ENCODE peak calls at places on chromosomes 2 and 18, in six cellular contexts. X is heart left ventricle, U is OCI-LY7, W is mesothelial cell of epicardium, L is thoracic aorta, C is endothelial cell. B is an unnamed sample.

GRCh38 chr2:144583362-144583692 is 63.4 kb upstream of the ZEB2 start:
- DNase-seq in X (no peak), W (no peak), U (no peak), C (no peak), L (no peak), B (no peak)

GRCh38 chr2:157497603-157498314 is 53.9 kb upstream of the CYTIP start:
- DNase-seq in X (no peak), C (no peak), W (no peak), L (no peak), U (peak), B (peak)

GRCh38 chr18:39596216-39596615 is 2030.6 kb upstream of the CELF4 start:
- DNase-seq in X (no peak), W (no peak), U (no peak), L (no peak), C (no peak), B (no peak)

GRCh38 chr18:9017170-9017899 is 85.2 kb upstream of the NDUFV2 start:
- DNase-seq in W (no peak), X (peak), C (no peak), U (peak), L (peak), B (peak)

GRCh38 chr2:169823996-169824372 is 721 bp downstream of the METTL5 start:
- DNase-seq in L (no peak), W (no peak), X (no peak), U (no peak), C (no peak), B (no peak)

GRCh38 chr2:165634855-165635254 is 159.2 kb downstream of the GALNT3 start:
- DNase-seq in L (no peak), U (no peak), C (peak), X (peak), W (no peak), B (no peak)

GRCh38 chr2:62014102-62014501 is 108.6 kb downstream of the COMMD1 start:
- DNase-seq in X (peak), C (no peak), U (peak), W (no peak), L (peak), B (no peak)

GRCh38 chr2:128446866-128447537 is 128.3 kb upstream of the HS6ST1 start:
- DNase-seq in W (peak), X (peak), L (no peak), U (no peak), C (peak), B (no peak)

GRCh38 chr2:64735504-64735903 is 81.8 kb upstream of the SERTAD2 start:
- DNase-seq in U (no peak), C (no peak), W (no peak), X (no peak), L (no peak), B (no peak)

GRCh38 chr2:8529706-8530277 is 152.1 kb upstream of the ID2 start:
- DNase-seq in C (no peak), X (no peak), W (no peak), L (no peak), U (peak), B (no peak)

GRCh38 chr2:181231151-181231550 is 226.0 kb upstream of the ITGA4 start:
- DNase-seq in L (no peak), W (no peak), U (no peak), C (no peak), X (no peak), B (no peak)

GRCh38 chr2:164260506-164260905 is 360.8 kb downstream of the GRB14 start:
- DNase-seq in L (no peak), U (no peak), X (no peak), W (no peak), C (no peak), B (no peak)

GRCh38 chr2:178761759-178762371 is 45.4 kb downstream of the TTN start:
- DNase-seq in U (peak), W (no peak), L (no peak), X (no peak), C (peak), B (peak)

GRCh38 chr2:23445450-23445868 is 60.5 kb downstream of the KLHL29 start:
- DNase-seq in X (no peak), W (no peak), U (no peak), L (no peak), C (no peak), B (no peak)

GRCh38 chr2:121018136-121019057 is 266.6 kb downstream of the TFCP2L1 start:
- DNase-seq in L (no peak), W (no peak), X (no peak), C (no peak), U (no peak), B (no peak)

GRCh38 chr2:23385351-23385747 is 370 bp downstream of the KLHL29 start:
- DNase-seq in C (peak), X (peak), U (peak), W (no peak), L (no peak), B (peak)

GRCh38 chr18:10140928-10141327 is 227.1 kb downstream of the VAPA start:
- DNase-seq in X (no peak), L (no peak), U (no peak), W (no peak), C (no peak), B (no peak)

GRCh38 chr2:20207051-20207450 is 17.9 kb downstream of the SDC1 start:
- DNase-seq in U (peak), L (no peak), X (no peak), W (no peak), C (no peak), B (no peak)

GRCh38 chr2:184371641-184372040 is 226.7 kb upstream of the ZNF804A start:
- DNase-seq in X (no peak), W (no peak), L (no peak), C (no peak), U (no peak), B (no peak)

GRCh38 chr18:23838233-23838632 is 149.0 kb downstream of the LAMA3 start:
- DNase-seq in L (no peak), C (no peak), X (no peak), U (no peak), W (no peak), B (no peak)

GRCh38 chr2:19225931-19226330 is 132.5 kb downstream of the OSR1 start:
- DNase-seq in C (no peak), W (no peak), X (no peak), L (no peak), U (no peak), B (no peak)

GRCh38 chr2:202375006-202375610 is 1.0 kb upstream of the BMPR2 start:
- DNase-seq in W (peak), C (peak), X (peak), U (no peak), L (peak), B (no peak)

GRCh38 chr2:226399006-226399405 is 400.6 kb downstream of the IRS1 start:
- DNase-seq in W (no peak), L (no peak), C (no peak), U (no peak), X (no peak), B (no peak)

GRCh38 chr18:69631281-69631680 is 230.6 kb downstream of the DOK6 start:
- DNase-seq in W (no peak), L (no peak), X (no peak), C (no peak), U (no peak), B (no peak)

GRCh38 chr2:239328306-239329191 is 72.3 kb downstream of the HDAC4 start:
- DNase-seq in L (no peak), U (no peak), C (no peak), W (no peak), X (peak), B (no peak)

GRCh38 chr2:99933894-99934650 is 208.3 kb downstream of the AFF3 start:
- DNase-seq in U (no peak), W (no peak), C (no peak), X (no peak), L (no peak), B (no peak)
- TF ChIP-seq CTCF in U (no peak), W (no peak), C (no peak), X (no peak), L (no peak), B (no peak)

GRCh38 chr2:88691339-88692183 is at the start of gene RPIA:
- DNase-seq in U (peak), W (peak), C (peak), X (peak), L (peak), B (peak)
- TF ChIP-seq CTCF in U (peak), W (no peak), C (peak), X (peak), L (peak), B (peak)

GRCh38 chr2:159229476-159230144 is 56.9 kb downstream of the WDSUB1 start:
- DNase-seq in W (no peak), U (no peak), X (no peak), L (no peak), C (no peak), B (no peak)
- TF ChIP-seq CTCF in W (no peak), U (no peak), X (no peak), L (no peak), C (no peak), B (no peak)

DNA sequence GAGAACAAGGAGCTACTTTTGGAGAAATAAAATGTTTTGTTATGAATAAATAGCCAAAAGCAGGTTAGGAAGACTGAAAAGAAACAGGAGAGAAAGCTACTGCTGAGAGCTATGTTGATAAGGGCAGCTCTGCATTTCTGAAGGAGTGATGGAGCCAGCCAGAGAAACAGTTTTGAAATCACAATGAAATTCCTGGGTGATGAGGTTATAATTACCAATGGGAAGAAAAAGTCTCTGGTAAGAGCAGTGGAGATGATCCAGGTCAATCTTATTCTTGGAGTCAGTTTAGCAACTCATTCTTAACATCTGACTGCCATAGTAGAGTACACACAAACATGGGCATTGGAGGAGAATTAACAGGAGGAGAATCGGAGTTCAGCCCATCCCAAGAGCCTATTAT is 2.4 kb downstream of the ALKAL2 start:
- DNase-seq in X (no peak), C (no peak), W (no peak), L (no peak), U (no peak), B (no peak)
- TF ChIP-seq CTCF in X (no peak), C (no peak), W (no peak), L (no peak), U (no peak), B (no peak)